ENCODE peak calls at places on chromosomes 2 and 18, in five cellular contexts. W is heart left ventricle, C is right cardiac atrium, Q is body of pancreas, Y is ovary. D is an unnamed sample. For H3K27me3, the result is how much of the 10 kb centered on the place peaks cover.

GRCh38 chr2:237790353-237790752 is 8.2 kb upstream of the RBM44 start:
- DNase-seq in W (no peak), C (no peak), Q (no peak), Y (no peak), D (no peak)

GRCh38 chr2:202036601-202037037 is 3.0 kb downstream of the FZD7 start:
- DNase-seq in W (peak), C (no peak), Q (no peak), Y (peak), D (peak)

GRCh38 chr2:216070195-216070594 is 11.4 kb downstream of the PECR start:
- DNase-seq in W (no peak), C (no peak), Q (no peak), Y (no peak), D (no peak)

GRCh38 chr2:85793584-85793983 is 39.8 kb downstream of the ATOH8 start:
- DNase-seq in W (no peak), C (no peak), Q (no peak), Y (no peak), D (no peak)

GRCh38 chr2:209636066-209636465 is 135.6 kb upstream of the UNC80 start:
- DNase-seq in W (no peak), C (no peak), Q (no peak), Y (no peak), D (no peak)

GRCh38 chr2:237591021-237591370 is 462 bp upstream of the RAB17 start:
- DNase-seq in W (no peak), C (no peak), Q (peak), Y (no peak), D (no peak)

GRCh38 chr2:129849559-129850160 is 129.8 kb upstream of the RAB6C start:
- DNase-seq in W (no peak), C (no peak), Q (no peak), Y (no peak), D (no peak)

GRCh38 chr2:199223791-199224190 is 233.9 kb downstream of the SATB2 start:
- DNase-seq in W (no peak), C (no peak), Q (peak), Y (no peak), D (no peak)

GRCh38 chr18:22020127-22020866 is 149.1 kb upstream of the GATA6 start:
- DNase-seq in W (no peak), C (no peak), Q (peak), Y (no peak), D (no peak)

GRCh38 chr2:42342061-42342794 is 18.8 kb downstream of the COX7A2L start:
- DNase-seq in W (peak), C (peak), Q (peak), Y (no peak), D (peak)

GRCh38 chr2:129799036-129799958 is 180.2 kb upstream of the RAB6C start:
- DNase-seq in W (no peak), C (no peak), Q (no peak), Y (no peak), D (no peak)

GRCh38 chr18:59123588-59124369 is 15.9 kb upstream of the SEC11C start:
- DNase-seq in W (no peak), C (no peak), Q (no peak), Y (no peak), D (no peak)

GRCh38 chr2:105235388-105236059 is 6.0 kb upstream of the GPR45 start:
- DNase-seq in W (peak), C (peak), Q (peak), Y (peak), D (peak)

GRCh38 chr2:72185166-72185565 is 37.5 kb upstream of the CYP26B1 start:
- DNase-seq in W (no peak), C (no peak), Q (no peak), Y (no peak), D (no peak)

GRCh38 chr2:75716406-75716805 is 5.7 kb upstream of the GCFC2 start:
- DNase-seq in W (no peak), C (no peak), Q (no peak), Y (no peak), D (no peak)

GRCh38 chr2:119574108-119574815 is 30.0 kb downstream of the CFAP221 start:
- DNase-seq in W (no peak), C (no peak), Q (no peak), Y (no peak), D (no peak)

GRCh38 chr2:8644605-8645175 is 37.2 kb upstream of the ID2 start:
- DNase-seq in W (no peak), C (no peak), Q (peak), Y (no peak), D (no peak)

GRCh38 chr2:239297142-239298125 is 103.4 kb downstream of the HDAC4 start:
- DNase-seq in W (peak), C (no peak), Q (no peak), Y (no peak), D (no peak)

GRCh38 chr2:214578395-214578794 is 167.5 kb downstream of the VWC2L start:
- DNase-seq in W (no peak), C (no peak), Q (no peak), Y (no peak), D (no peak)

GRCh38 chr2:30147196-30147714 is 448 bp downstream of the YPEL5 start:
- DNase-seq in W (no peak), C (no peak), Q (no peak), Y (no peak), D (no peak)

GRCh38 chr2:34729845-34730244 is 1130.7 kb upstream of the FAM98A start:
- DNase-seq in W (no peak), C (no peak), Q (no peak), Y (no peak), D (no peak)

GRCh38 chr2:134247679-134248078 is 6.2 kb upstream of the MGAT5 start:
- DNase-seq in W (no peak), C (no peak), Q (no peak), Y (no peak), D (no peak)

GRCh38 chr2:239055756-239056493 is 208.0 kb downstream of the TWIST2 start:
- DNase-seq in W (peak), C (no peak), Q (no peak), Y (no peak), D (no peak)

GRCh38 chr2:205975082-205975949 is 110.7 kb downstream of the INO80D start:
- DNase-seq in W (no peak), C (no peak), Q (peak), Y (no peak), D (no peak)

GRCh38 chr18:58364867-58365533 is 263.9 kb downstream of the ALPK2 start:
- DNase-seq in W (no peak), C (no peak), Q (peak), Y (no peak), D (peak)

GRCh38 chr2:100786297-100786658 is 33.7 kb upstream of the NPAS2 start:
- DNase-seq in W (peak), C (peak), Q (peak), Y (no peak), D (peak)

DNA sequence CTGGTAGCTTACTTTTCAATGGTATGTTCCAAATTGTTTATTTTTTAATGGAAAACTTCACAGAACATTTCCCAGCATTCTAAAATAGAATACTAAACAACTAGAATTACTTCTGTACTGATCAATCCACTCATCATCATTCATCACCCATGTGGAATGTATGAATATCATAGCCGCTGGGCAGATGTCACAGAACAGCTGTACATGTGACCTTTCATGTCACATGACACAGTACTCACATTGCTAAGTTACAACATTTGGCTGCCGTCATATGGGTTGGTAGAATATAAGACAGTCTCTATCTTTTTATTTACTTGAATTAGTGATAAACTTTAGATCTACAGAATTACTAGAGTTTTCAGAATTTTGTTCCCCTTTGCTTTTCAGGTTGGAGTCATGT is 387.6 kb downstream of the ZEB2 start:
- DNase-seq in W (no peak), C (no peak), Q (no peak), Y (no peak), D (no peak)
- H3K27me3 ChIP-seq in W (under half), C (under half), Q (under half), Y (under half), D (under half)

DNA sequence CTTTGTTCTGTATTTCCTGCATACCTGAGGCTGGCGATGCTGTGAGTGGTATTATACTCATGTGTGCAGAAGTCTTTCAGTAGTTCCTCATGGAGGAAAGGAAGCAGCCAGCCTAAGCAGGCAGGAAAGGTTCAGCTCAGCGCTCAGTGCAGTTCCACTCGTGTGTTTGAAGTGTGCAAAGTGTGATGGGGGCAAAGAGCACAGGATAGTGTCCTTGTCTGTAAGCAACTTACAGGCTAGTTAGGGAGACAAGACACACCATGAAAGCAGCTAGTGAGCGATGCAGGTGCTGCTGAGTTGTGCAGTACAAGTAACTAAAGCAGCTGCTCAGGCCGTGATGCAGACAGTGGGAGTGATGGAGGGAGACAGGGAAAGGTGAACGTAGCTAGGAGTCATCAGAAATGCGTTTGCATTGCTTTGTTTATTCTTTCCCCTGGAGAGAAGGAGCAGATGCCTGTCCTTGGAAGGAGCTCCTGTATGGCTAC is 146.2 kb downstream of the LDLRAD4 start:
- DNase-seq in W (no peak), C (no peak), Q (no peak), Y (no peak), D (no peak)
- H3K27me3 ChIP-seq in W (under half), C (under half), Q (under half), Y (under half), D (under half)

DNA sequence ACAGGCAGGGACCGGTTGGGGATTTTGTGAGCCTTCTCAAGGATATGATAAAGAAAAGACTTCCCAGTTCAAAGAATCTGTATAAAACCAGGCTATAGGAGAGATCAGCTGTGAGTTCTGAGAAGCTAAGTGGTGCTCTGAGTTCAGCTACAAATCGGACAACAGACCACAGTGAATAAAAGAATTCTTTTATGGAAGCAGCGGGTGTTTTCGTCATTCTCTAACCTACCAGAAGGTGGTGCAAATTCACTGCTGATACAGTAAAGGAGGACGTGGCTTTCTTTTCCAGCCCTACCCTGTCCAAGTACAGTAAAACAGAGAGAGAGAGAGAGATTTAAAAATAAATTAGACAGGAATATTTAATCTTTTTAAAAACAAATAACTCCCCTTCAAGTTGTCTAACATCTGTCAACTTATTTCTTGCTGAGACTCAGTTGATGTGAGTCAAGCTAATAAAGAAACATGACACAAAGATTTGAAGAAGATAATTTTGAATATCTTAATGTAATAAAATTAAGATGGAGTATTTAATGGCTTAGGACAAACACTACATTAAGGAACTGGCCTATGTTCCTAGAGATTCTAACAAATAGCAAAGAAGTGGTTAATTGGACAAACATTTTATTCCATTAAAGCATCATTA is 133.8 kb downstream of the INSIG2 start:
- DNase-seq in W (no peak), C (no peak), Q (peak), Y (no peak), D (peak)
- H3K27me3 ChIP-seq in W (half or more), C (under half), Q (under half), Y (under half), D (under half)

GRCh38 chr18:45341454-45341853 is 273.8 kb upstream of the SLC14A2 start:
- DNase-seq in W (no peak), C (no peak), Q (no peak), Y (no peak), D (peak)
- H3K27me3 ChIP-seq in W (under half), C (under half), Q (under half), Y (under half), D (under half)

GRCh38 chr18:69730664-69731063 is 217.0 kb downstream of the CD226 start:
- DNase-seq in W (no peak), C (no peak), Q (no peak), Y (no peak), D (no peak)
- H3K27me3 ChIP-seq in W (under half), C (under half), Q (under half), Y (under half), D (under half)

GRCh38 chr2:12005886-12006681 is 259.7 kb downstream of the LPIN1 start:
- DNase-seq in W (no peak), C (no peak), Q (peak), Y (no peak), D (peak)
- H3K27me3 ChIP-seq in W (under half), C (under half), Q (under half), Y (under half), D (under half)

GRCh38 chr2:80689106-80689505 is 384.6 kb upstream of the LRRTM1 start:
- DNase-seq in W (no peak), C (no peak), Q (no peak), Y (no peak), D (no peak)
- H3K27me3 ChIP-seq in W (under half), C (under half), Q (under half), Y (under half), D (under half)

GRCh38 chr2:218993345-218994315 is at the start of gene CRYBA2:
- DNase-seq in W (no peak), C (no peak), Q (peak), Y (no peak), D (peak)
- H3K27me3 ChIP-seq in W (half or more), C (under half), Q (under half), Y (under half), D (half or more)

GRCh38 chr18:79502785-79503184 is 107.1 kb downstream of the NFATC1 start:
- DNase-seq in W (no peak), C (no peak), Q (no peak), Y (no peak), D (peak)
- H3K27me3 ChIP-seq in W (under half), C (under half), Q (under half), Y (under half), D (under half)